ENCODE peak calls at places on chromosomes 1 and 21, in eight cellular contexts. One of them, this sample, is unnamed.

GRCh38 chr21:16181024-16181423 is 451.2 kb downstream of the USP25 start:
- DNase-seq in SK-N-SH: no peak
- DNase-seq in GM23248: no peak
- DNase-seq in GM23338: no peak
- DNase-seq in neural progenitor cell: no peak
- DNase-seq in PC-3: no peak
- DNase-seq in OCI-LY7: no peak
- DNase-seq in HCT116: no peak
- DNase-seq in this sample: no peak

GRCh38 chr1:92483442-92484170 is 3.1 kb downstream of the GFI1 start:
- DNase-seq in HCT116: no peak
- DNase-seq in neural progenitor cell: peak
- DNase-seq in GM23338: peak
- DNase-seq in PC-3: peak
- DNase-seq in GM23248: peak
- DNase-seq in OCI-LY7: no peak
- DNase-seq in SK-N-SH: peak
- DNase-seq in this sample: peak

GRCh38 chr1:229105109-229105508 is 165.8 kb upstream of the RAB4A start:
- DNase-seq in GM23338: no peak
- DNase-seq in HCT116: no peak
- DNase-seq in OCI-LY7: no peak
- DNase-seq in PC-3: no peak
- DNase-seq in GM23248: no peak
- DNase-seq in neural progenitor cell: no peak
- DNase-seq in SK-N-SH: no peak
- DNase-seq in this sample: no peak

GRCh38 chr1:56284933-56285332 is 294.4 kb downstream of the PLPP3 start:
- DNase-seq in SK-N-SH: no peak
- DNase-seq in GM23338: peak
- DNase-seq in GM23248: peak
- DNase-seq in PC-3: peak
- DNase-seq in OCI-LY7: no peak
- DNase-seq in HCT116: no peak
- DNase-seq in neural progenitor cell: peak
- DNase-seq in this sample: no peak

GRCh38 chr1:248611883-248612282 is 14.4 kb upstream of the OR2T10 start:
- DNase-seq in GM23338: no peak
- DNase-seq in HCT116: no peak
- DNase-seq in OCI-LY7: no peak
- DNase-seq in neural progenitor cell: no peak
- DNase-seq in PC-3: peak
- DNase-seq in SK-N-SH: no peak
- DNase-seq in GM23248: no peak
- DNase-seq in this sample: no peak

GRCh38 chr1:205445653-205445955 is 10.2 kb downstream of the BLACAT1 start:
- DNase-seq in SK-N-SH: no peak
- DNase-seq in GM23248: no peak
- DNase-seq in PC-3: no peak
- DNase-seq in HCT116: no peak
- DNase-seq in neural progenitor cell: no peak
- DNase-seq in OCI-LY7: no peak
- DNase-seq in GM23338: no peak
- DNase-seq in this sample: no peak

GRCh38 chr1:9326596-9326995 is 33.9 kb downstream of the SPSB1 start:
- DNase-seq in neural progenitor cell: peak
- DNase-seq in SK-N-SH: no peak
- DNase-seq in HCT116: no peak
- DNase-seq in PC-3: no peak
- DNase-seq in GM23248: peak
- DNase-seq in GM23338: no peak
- DNase-seq in OCI-LY7: no peak
- DNase-seq in this sample: peak

GRCh38 chr1:227343201-227343600 is 24.9 kb upstream of the CDC42BPA start:
- DNase-seq in HCT116: no peak
- DNase-seq in GM23338: no peak
- DNase-seq in neural progenitor cell: no peak
- DNase-seq in SK-N-SH: no peak
- DNase-seq in GM23248: peak
- DNase-seq in PC-3: no peak
- DNase-seq in OCI-LY7: no peak
- DNase-seq in this sample: no peak

GRCh38 chr1:210727709-210728108 is 399.0 kb downstream of the HHAT start:
- DNase-seq in SK-N-SH: no peak
- DNase-seq in PC-3: no peak
- DNase-seq in HCT116: no peak
- DNase-seq in GM23248: no peak
- DNase-seq in GM23338: no peak
- DNase-seq in OCI-LY7: no peak
- DNase-seq in neural progenitor cell: peak
- DNase-seq in this sample: no peak

GRCh38 chr1:47309427-47309826 is 4.5 kb downstream of the STIL start:
- DNase-seq in PC-3: no peak
- DNase-seq in GM23248: no peak
- DNase-seq in neural progenitor cell: no peak
- DNase-seq in HCT116: no peak
- DNase-seq in GM23338: no peak
- DNase-seq in OCI-LY7: no peak
- DNase-seq in SK-N-SH: no peak
- DNase-seq in this sample: no peak

GRCh38 chr1:3943806-3944620 is 43.9 kb upstream of the C1orf174 start:
- DNase-seq in SK-N-SH: no peak
- DNase-seq in GM23338: no peak
- DNase-seq in OCI-LY7: no peak
- DNase-seq in PC-3: no peak
- DNase-seq in GM23248: no peak
- DNase-seq in neural progenitor cell: no peak
- DNase-seq in HCT116: no peak
- DNase-seq in this sample: no peak

GRCh38 chr21:45167796-45168222 is 93.4 kb downstream of the ADARB1 start:
- DNase-seq in neural progenitor cell: no peak
- DNase-seq in SK-N-SH: no peak
- DNase-seq in OCI-LY7: no peak
- DNase-seq in HCT116: no peak
- DNase-seq in GM23248: peak
- DNase-seq in PC-3: peak
- DNase-seq in GM23338: no peak
- DNase-seq in this sample: no peak

GRCh38 chr1:204623894-204624361 is 61.6 kb downstream of the LRRN2 start:
- DNase-seq in GM23338: peak
- DNase-seq in neural progenitor cell: peak
- DNase-seq in GM23248: peak
- DNase-seq in PC-3: peak
- DNase-seq in OCI-LY7: peak
- DNase-seq in HCT116: peak
- DNase-seq in SK-N-SH: peak
- DNase-seq in this sample: peak

GRCh38 chr1:183871142-183871541 is 66.2 kb downstream of the RGL1 start:
- DNase-seq in HCT116: peak
- DNase-seq in GM23248: peak
- DNase-seq in OCI-LY7: no peak
- DNase-seq in PC-3: peak
- DNase-seq in neural progenitor cell: peak
- DNase-seq in SK-N-SH: no peak
- DNase-seq in GM23338: no peak
- DNase-seq in this sample: peak

GRCh38 chr1:160911441-160911840 is 26.5 kb upstream of the ITLN1 start:
- DNase-seq in OCI-LY7: no peak
- DNase-seq in SK-N-SH: no peak
- DNase-seq in GM23338: no peak
- DNase-seq in neural progenitor cell: no peak
- DNase-seq in PC-3: no peak
- DNase-seq in HCT116: no peak
- DNase-seq in GM23248: no peak
- DNase-seq in this sample: peak

GRCh38 chr1:18972531-18972930 is 16.1 kb upstream of the IFFO2 start:
- DNase-seq in neural progenitor cell: no peak
- DNase-seq in OCI-LY7: no peak
- DNase-seq in SK-N-SH: no peak
- DNase-seq in HCT116: no peak
- DNase-seq in GM23248: peak
- DNase-seq in GM23338: no peak
- DNase-seq in PC-3: peak
- DNase-seq in this sample: no peak

GRCh38 chr1:6355621-6356020 is 37.9 kb downstream of the ACOT7 start:
- DNase-seq in GM23248: no peak
- DNase-seq in neural progenitor cell: no peak
- DNase-seq in PC-3: no peak
- DNase-seq in OCI-LY7: no peak
- DNase-seq in SK-N-SH: no peak
- DNase-seq in GM23338: no peak
- DNase-seq in HCT116: no peak
- DNase-seq in this sample: no peak

GRCh38 chr21:45277101-45278045 is 10.3 kb downstream of the POFUT2 start:
- DNase-seq in neural progenitor cell: no peak
- DNase-seq in OCI-LY7: no peak
- DNase-seq in GM23248: no peak
- DNase-seq in HCT116: no peak
- DNase-seq in SK-N-SH: no peak
- DNase-seq in GM23338: no peak
- DNase-seq in PC-3: no peak
- DNase-seq in this sample: no peak

GRCh38 chr1:162580315-162580714 is 18.8 kb downstream of the UAP1 start:
- DNase-seq in OCI-LY7: no peak
- DNase-seq in HCT116: no peak
- DNase-seq in SK-N-SH: no peak
- DNase-seq in GM23338: no peak
- DNase-seq in GM23248: no peak
- DNase-seq in PC-3: no peak
- DNase-seq in neural progenitor cell: no peak
- DNase-seq in this sample: no peak

GRCh38 chr1:156387899-156388813 is 19.1 kb downstream of the RHBG start:
- DNase-seq in HCT116: no peak
- DNase-seq in GM23338: peak
- DNase-seq in OCI-LY7: no peak
- DNase-seq in neural progenitor cell: peak
- DNase-seq in PC-3: no peak
- DNase-seq in GM23248: peak
- DNase-seq in SK-N-SH: no peak
- DNase-seq in this sample: peak

GRCh38 chr1:147892731-147893214 is 9.8 kb upstream of the GJA8 start:
- DNase-seq in GM23338: peak
- DNase-seq in OCI-LY7: peak
- DNase-seq in HCT116: peak
- DNase-seq in GM23248: peak
- DNase-seq in PC-3: peak
- DNase-seq in SK-N-SH: peak
- DNase-seq in neural progenitor cell: peak
- DNase-seq in this sample: peak

GRCh38 chr1:69569281-69569970 is 1.7 kb downstream of the LRRC7 start:
- DNase-seq in OCI-LY7: no peak
- DNase-seq in SK-N-SH: peak
- DNase-seq in GM23248: no peak
- DNase-seq in neural progenitor cell: peak
- DNase-seq in PC-3: no peak
- DNase-seq in HCT116: no peak
- DNase-seq in GM23338: peak
- DNase-seq in this sample: no peak
- H3K4me3 ChIP-seq in OCI-LY7: no peak
- H3K4me3 ChIP-seq in SK-N-SH: no peak
- H3K4me3 ChIP-seq in GM23248: no peak
- H3K4me3 ChIP-seq in neural progenitor cell: peak
- H3K4me3 ChIP-seq in PC-3: no peak
- H3K4me3 ChIP-seq in HCT116: no peak
- H3K4me3 ChIP-seq in GM23338: peak
- H3K4me3 ChIP-seq in this sample: no peak

DNA sequence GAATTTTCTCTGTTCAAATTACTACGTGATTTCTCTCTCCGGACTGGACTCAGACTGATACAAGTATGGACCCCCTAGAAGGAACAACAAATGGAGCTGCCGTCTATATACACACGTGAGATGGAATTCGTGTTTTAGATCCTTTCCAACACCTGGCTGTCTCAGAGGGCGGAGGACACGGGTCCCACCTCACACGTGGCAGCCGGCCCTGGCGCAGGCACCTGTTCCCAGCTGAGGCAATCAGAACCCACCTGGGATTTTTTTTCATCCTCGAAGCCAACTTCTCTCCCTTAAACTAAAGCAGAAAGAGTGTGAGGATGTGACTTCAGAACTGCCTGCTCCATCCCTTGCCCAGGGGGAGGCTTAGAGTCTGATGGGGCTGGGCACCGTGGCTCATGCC is 34.1 kb upstream of the SCCPDH start:
- DNase-seq in GM23338: no peak
- DNase-seq in neural progenitor cell: no peak
- DNase-seq in HCT116: no peak
- DNase-seq in PC-3: no peak
- DNase-seq in GM23248: no peak
- DNase-seq in SK-N-SH: no peak
- DNase-seq in OCI-LY7: no peak
- DNase-seq in this sample: no peak
- H2AFZ ChIP-seq in GM23338: peak
- H2AFZ ChIP-seq in neural progenitor cell: peak
- H2AFZ ChIP-seq in HCT116: peak
- H2AFZ ChIP-seq in PC-3: peak
- H2AFZ ChIP-seq in GM23248: peak
- H2AFZ ChIP-seq in SK-N-SH: peak
- H2AFZ ChIP-seq in OCI-LY7: peak
- H2AFZ ChIP-seq in this sample: no peak

GRCh38 chr1:7483634-7484383 is 287.3 kb upstream of the VAMP3 start:
- DNase-seq in HCT116: no peak
- DNase-seq in SK-N-SH: no peak
- DNase-seq in neural progenitor cell: no peak
- DNase-seq in GM23248: no peak
- DNase-seq in PC-3: no peak
- DNase-seq in GM23338: no peak
- DNase-seq in OCI-LY7: no peak
- DNase-seq in this sample: no peak
- TF ChIP-seq EZH2phosphoT487 in HCT116: no peak
- TF ChIP-seq EZH2phosphoT487 in SK-N-SH: no peak
- TF ChIP-seq EZH2phosphoT487 in neural progenitor cell: no peak
- TF ChIP-seq EZH2phosphoT487 in GM23248: no peak
- TF ChIP-seq EZH2phosphoT487 in PC-3: no peak
- TF ChIP-seq EZH2phosphoT487 in GM23338: no peak
- TF ChIP-seq EZH2phosphoT487 in OCI-LY7: no peak
- TF ChIP-seq EZH2phosphoT487 in this sample: no peak

GRCh38 chr1:172360960-172361359 is 59.5 kb upstream of the C1orf105 start:
- DNase-seq in OCI-LY7: no peak
- DNase-seq in HCT116: no peak
- DNase-seq in GM23338: peak
- DNase-seq in GM23248: no peak
- DNase-seq in SK-N-SH: no peak
- DNase-seq in neural progenitor cell: no peak
- DNase-seq in PC-3: no peak
- DNase-seq in this sample: no peak

GRCh38 chr1:172359531-172359991 is 60.9 kb upstream of the C1orf105 start:
- DNase-seq in SK-N-SH: no peak
- DNase-seq in OCI-LY7: no peak
- DNase-seq in GM23248: peak
- DNase-seq in neural progenitor cell: no peak
- DNase-seq in PC-3: peak
- DNase-seq in GM23338: no peak
- DNase-seq in HCT116: no peak
- DNase-seq in this sample: peak

GRCh38 chr1:172360511-172360910 is 60.0 kb upstream of the C1orf105 start:
- DNase-seq in neural progenitor cell: peak
- DNase-seq in HCT116: no peak
- DNase-seq in GM23248: no peak
- DNase-seq in OCI-LY7: no peak
- DNase-seq in PC-3: peak
- DNase-seq in GM23338: peak
- DNase-seq in SK-N-SH: no peak
- DNase-seq in this sample: no peak

GRCh38 chr1:172356620-172357019 is 63.9 kb upstream of the C1orf105 start:
- DNase-seq in GM23248: peak
- DNase-seq in OCI-LY7: no peak
- DNase-seq in PC-3: peak
- DNase-seq in neural progenitor cell: no peak
- DNase-seq in HCT116: peak
- DNase-seq in SK-N-SH: no peak
- DNase-seq in GM23338: no peak
- DNase-seq in this sample: peak

GRCh38 chr1:172357753-172358152 is 62.7 kb upstream of the C1orf105 start:
- DNase-seq in neural progenitor cell: no peak
- DNase-seq in SK-N-SH: no peak
- DNase-seq in GM23338: no peak
- DNase-seq in GM23248: no peak
- DNase-seq in PC-3: no peak
- DNase-seq in OCI-LY7: peak
- DNase-seq in HCT116: no peak
- DNase-seq in this sample: no peak
- H3K4me3 ChIP-seq in neural progenitor cell: no peak
- H3K4me3 ChIP-seq in SK-N-SH: peak
- H3K4me3 ChIP-seq in GM23338: no peak
- H3K4me3 ChIP-seq in GM23248: peak
- H3K4me3 ChIP-seq in PC-3: peak
- H3K4me3 ChIP-seq in OCI-LY7: no peak
- H3K4me3 ChIP-seq in HCT116: no peak
- H3K4me3 ChIP-seq in this sample: no peak

This sample was measured in hepatocyte.